ENCODE peak calls at places on chromosomes 2 and 18, in ten cellular contexts. V is spleen, B is K562, I is body of pancreas, M is heart left ventricle, Z is tibial nerve, L is upper lobe of left lung, A is H1, U is GM12878, X is ovary. F is an unnamed sample.

GRCh38 chr2:237195396-237196119 is 109.9 kb downstream of the COPS8 start:
- DNase-seq in V (no peak), B (no peak), I (no peak), M (no peak), Z (no peak), L (no peak), A (no peak), U (no peak), X (no peak), F (no peak)

GRCh38 chr2:219056896-219057708 is 3.6 kb downstream of the IHH start:
- DNase-seq in V (peak; percentile 67), B (no peak), I (no peak), M (no peak), Z (no peak), L (no peak), A (peak; percentile 61), U (no peak), X (no peak), F (no peak)

GRCh38 chr18:2570772-2571199 is 519 bp downstream of the METTL4 start:
- DNase-seq in V (peak; percentile 92), B (peak; percentile 86), I (peak; percentile 73), M (peak; percentile 79), Z (peak; percentile 48), L (peak; percentile 75), A (peak; percentile 73), U (peak; percentile 20), X (peak; percentile 60), F (peak; percentile 72)

GRCh38 chr18:9661564-9661963 is 46.5 kb upstream of the RAB31 start:
- DNase-seq in V (no peak), B (peak; percentile 31), I (no peak), M (no peak), Z (no peak), L (no peak), A (no peak), U (no peak), X (no peak), F (no peak)

GRCh38 chr2:10190255-10190654 is 67.7 kb downstream of the RRM2 start:
- DNase-seq in V (peak; percentile 7), B (no peak), I (no peak), M (no peak), Z (no peak), L (no peak), A (no peak), U (no peak), X (no peak), F (no peak)

GRCh38 chr2:216078776-216079175 is 2.8 kb downstream of the PECR start:
- DNase-seq in V (no peak), B (no peak), I (no peak), M (no peak), Z (no peak), L (no peak), A (no peak), U (no peak), X (no peak), F (no peak)

GRCh38 chr18:68428026-68428425 is 286.9 kb downstream of the TMX3 start:
- DNase-seq in V (no peak), B (no peak), I (no peak), M (peak; percentile 43), Z (no peak), L (no peak), A (no peak), U (no peak), X (no peak), F (no peak)

GRCh38 chr2:85994421-85994777 is 105.6 kb upstream of the ST3GAL5 start:
- DNase-seq in V (peak; percentile 39), B (peak; percentile 14), I (no peak), M (no peak), Z (no peak), L (no peak), A (peak; percentile 28), U (no peak), X (peak; percentile 6), F (no peak)

GRCh38 chr2:86417961-86418360 is 23.2 kb upstream of the KDM3A start:
- DNase-seq in V (no peak), B (no peak), I (no peak), M (no peak), Z (no peak), L (no peak), A (no peak), U (no peak), X (no peak), F (no peak)

GRCh38 chr2:144519934-144520717 is at the start of gene ZEB2:
- DNase-seq in V (peak; percentile 83), B (peak; percentile 93), I (peak; percentile 30), M (peak; percentile 61), Z (no peak), L (peak; percentile 64), A (peak; percentile 56), U (no peak), X (peak; percentile 84), F (peak; percentile 78)

GRCh38 chr2:10777842-10778723 is 34.5 kb downstream of the PDIA6 start:
- DNase-seq in V (peak; percentile 71), B (no peak), I (no peak), M (no peak), Z (no peak), L (no peak), A (no peak), U (no peak), X (no peak), F (no peak)

GRCh38 chr18:46829947-46830346 is 73.1 kb upstream of the ST8SIA5 start:
- DNase-seq in V (no peak), B (no peak), I (no peak), M (no peak), Z (no peak), L (no peak), A (no peak), U (no peak), X (no peak), F (no peak)
- TF ChIP-seq CTCF in V (no peak), B (no peak), I (no peak), M (no peak), Z (no peak), L (no peak), A (peak; percentile 36), U (no peak), X (no peak), F (no peak)

DNA sequence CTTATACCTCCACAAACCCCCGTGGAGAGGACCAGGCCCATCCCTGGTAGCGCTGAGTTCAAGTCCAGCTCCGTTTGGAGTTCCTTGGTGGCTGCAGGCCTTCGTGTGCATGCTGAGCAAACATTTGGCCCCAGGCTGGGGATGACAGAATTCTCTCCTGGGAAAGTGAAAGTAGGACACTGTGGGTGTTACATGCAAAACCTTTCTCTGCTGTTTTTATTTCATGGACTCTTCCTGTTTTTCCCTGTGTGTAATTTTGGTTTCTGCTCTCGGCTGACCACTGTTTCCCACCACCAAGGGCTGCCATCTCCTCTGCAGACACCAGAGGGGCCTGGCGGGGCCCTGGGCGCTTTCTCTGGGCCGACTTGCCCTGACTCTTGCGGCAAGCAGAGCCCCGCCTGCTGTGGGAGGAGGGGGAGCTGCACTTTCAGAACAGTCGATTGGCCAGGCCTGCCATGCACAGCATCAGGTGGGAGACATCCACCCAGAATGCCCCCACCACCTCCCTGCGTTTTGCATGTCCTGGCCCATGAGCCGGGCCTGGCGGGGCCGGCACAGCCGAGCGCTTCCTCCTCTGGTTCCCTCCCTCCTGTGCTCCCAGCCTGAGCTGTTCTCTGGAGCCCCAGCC is 102.4 kb downstream of the CABLES1 start:
- DNase-seq in V (peak; percentile 86), B (no peak), I (no peak), M (peak; percentile 50), Z (no peak), L (peak; percentile 50), A (no peak), U (peak; percentile 81), X (peak; percentile 57), F (peak; percentile 35)
- TF ChIP-seq POLR2A in V (no peak), B (no peak), I (no peak), M (no peak), Z (no peak), L (no peak), A (no peak), U (no peak), X (no peak), F (no peak)

DNA sequence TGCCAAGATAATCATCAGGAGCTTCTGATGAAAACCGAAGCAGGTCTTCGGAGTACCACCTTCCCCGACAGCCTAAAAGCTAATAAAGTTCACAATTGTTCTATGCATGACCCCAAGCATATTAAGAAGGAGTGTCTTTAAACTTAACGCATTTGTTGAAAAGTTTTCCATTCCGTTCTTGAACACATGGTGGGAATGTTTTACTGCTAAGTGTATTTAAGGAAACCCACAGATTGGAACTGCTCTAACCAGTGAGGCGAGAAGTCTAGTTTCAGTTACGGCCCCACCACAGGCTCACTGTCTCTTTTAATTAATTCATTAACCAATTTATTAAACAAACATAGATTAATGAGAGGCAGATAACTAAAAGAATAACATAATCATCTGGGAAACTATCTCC is 152.4 kb downstream of the ANKRD44 start:
- DNase-seq in V (no peak), B (no peak), I (no peak), M (no peak), Z (no peak), L (no peak), A (no peak), U (no peak), X (no peak), F (no peak)
- H3K27ac ChIP-seq in V (peak overlapping the region; percentile 40), B (no peak overlapping the region), I (no peak overlapping the region), M (no peak overlapping the region), Z (peak overlapping the region; percentile 30), L (peak overlapping the region; percentile 40), A (no peak overlapping the region), U (peak overlapping the region; percentile 15), X (no peak overlapping the region), F (peak overlapping the region; percentile 20)

GRCh38 chr2:75647771-75648170 is 1.2 kb downstream of the MRPL19 start:
- DNase-seq in V (no peak), B (peak; percentile 37), I (no peak), M (no peak), Z (no peak), L (no peak), A (no peak), U (no peak), X (no peak), F (no peak)
- TF ChIP-seq CTCF in V (no peak), B (no peak), I (no peak), M (no peak), Z (no peak), L (no peak), A (no peak), U (no peak), X (no peak), F (no peak)

GRCh38 chr2:135530313-135531230 is at the start of gene ZRANB3:
- DNase-seq in V (peak; percentile 96), B (peak; percentile 97), I (peak; percentile 97), M (peak; percentile 96), Z (peak; percentile 86), L (peak; percentile 98), A (peak; percentile 86), U (peak; percentile 98), X (peak; percentile 91), F (peak; percentile 91)
- TF ChIP-seq POLR2A in V (no peak), B (peak; percentile 80), I (peak; percentile 52), M (no peak), Z (no peak), L (no peak), A (peak; percentile 95), U (peak; percentile 74), X (peak; percentile 31), F (no peak)

GRCh38 chr2:238388794-238389193 is 37.9 kb upstream of the ASB1 start:
- DNase-seq in V (no peak), B (no peak), I (peak; percentile 41), M (no peak), Z (no peak), L (no peak), A (no peak), U (no peak), X (no peak), F (no peak)
- H3K27ac ChIP-seq in V (no peak overlapping the region), B (no peak overlapping the region), I (peak overlapping the region; percentile 83), M (no peak overlapping the region), Z (no peak overlapping the region), L (no peak overlapping the region), A (no peak overlapping the region), U (no peak overlapping the region), X (no peak overlapping the region), F (no peak overlapping the region)

F was measured in Peyer's patch.